ENCODE peak calls at places on chromosomes 11 and 22, in four cellular contexts. Q is brain microvascular endothelial cell, K is HFF-Myc, G is MM.1S. P is an unnamed sample.

GRCh38 chr11:14029415-14029814 is 66.9 kb downstream of the SPON1 start:
- DNase-seq in Q (no peak), K (no peak), G (no peak), P (no peak)

GRCh38 chr11:100712618-100713017 is 25.5 kb downstream of the ARHGAP42 start:
- DNase-seq in K (no peak), G (no peak), Q (no peak), P (no peak)

GRCh38 chr11:74877132-74877531 is 71.8 kb downstream of the XRRA1 start:
- DNase-seq in G (no peak), Q (peak; percentile 37), K (no peak), P (no peak)

GRCh38 chr11:75273331-75273988 is 32.9 kb downstream of the TPBGL start:
- DNase-seq in Q (no peak), G (no peak), K (no peak), P (no peak)

GRCh38 chr11:101288392-101288791 is 158.8 kb upstream of the PGR start:
- DNase-seq in Q (no peak), G (no peak), K (no peak), P (no peak)

GRCh38 chr22:27786253-27786898 is 15.2 kb downstream of the MN1 start:
- DNase-seq in K (no peak), Q (no peak), G (no peak), P (no peak)

GRCh38 chr22:45976351-45977002 is 485 bp downstream of the WNT7B start:
- DNase-seq in Q (no peak), G (no peak), K (no peak), P (no peak)

GRCh38 chr22:29201722-29202230 is 3.9 kb upstream of the EMID1 start:
- DNase-seq in G (no peak), Q (no peak), K (no peak), P (peak; percentile 43)

GRCh38 chr22:46142548-46143490 is 7.5 kb upstream of the PPARA start:
- DNase-seq in K (no peak), G (no peak), Q (no peak), P (no peak)

GRCh38 chr11:68402355-68403031 is 58.1 kb upstream of the PPP6R3 start:
- DNase-seq in G (no peak), Q (no peak), K (no peak), P (no peak)

GRCh38 chr11:134521001-134521400 is 109.0 kb upstream of the B3GAT1 start:
- DNase-seq in G (no peak), K (no peak), Q (no peak), P (no peak)

GRCh38 chr11:67276821-67277230 is 10.6 kb downstream of the GRK2 start:
- DNase-seq in Q (no peak), G (peak; percentile 57), K (no peak), P (peak; percentile 58)

GRCh38 chr11:2512431-2513407 is 67.9 kb downstream of the KCNQ1 start:
- DNase-seq in G (no peak), K (no peak), Q (no peak), P (no peak)

GRCh38 chr11:10573556-10573955 is 5.1 kb upstream of the LYVE1 start:
- DNase-seq in Q (no peak), G (no peak), K (no peak), P (no peak)

GRCh38 chr11:3995949-3996554 is 98.5 kb upstream of the RRM1 start:
- DNase-seq in K (no peak), Q (peak; percentile 50), G (no peak), P (no peak)

GRCh38 chr22:45308624-45309421 is 911 bp upstream of the FAM118A start:
- DNase-seq in G (no peak), Q (no peak), K (no peak), P (no peak)

GRCh38 chr11:70526116-70527045 is 128.1 kb downstream of the CTTN start:
- DNase-seq in G (no peak), K (no peak), Q (no peak), P (no peak)

GRCh38 chr11:104534268-104534667 is 364.0 kb downstream of the CASP12 start:
- DNase-seq in K (peak; percentile 19), G (no peak), Q (peak; percentile 79), P (no peak)

GRCh38 chr11:13338437-13339069 is 61.0 kb downstream of the BMAL1 start:
- DNase-seq in Q (peak; percentile 51), K (no peak), G (peak; percentile 21), P (no peak)

GRCh38 chr22:19329454-19329853 is 37.9 kb upstream of the CLTCL1 start:
- DNase-seq in Q (no peak), K (no peak), G (no peak), P (no peak)

GRCh38 chr11:22884268-22884667 is 24.0 kb upstream of the CCDC179 start:
- DNase-seq in G (no peak), K (no peak), Q (no peak), P (no peak)

GRCh38 chr11:106421673-106422292 is 344.3 kb downstream of the AASDHPPT start:
- DNase-seq in G (no peak), Q (no peak), K (no peak), P (no peak)

GRCh38 chr22:19147193-19147780 is 2.8 kb downstream of the GSC2 start:
- DNase-seq in Q (no peak), K (no peak), G (no peak), P (no peak)

GRCh38 chr22:42473484-42474193 is 41.4 kb upstream of the NFAM1 start:
- DNase-seq in G (peak; percentile 44), K (peak; percentile 39), Q (peak; percentile 62), P (peak; percentile 48)

GRCh38 chr22:30872282-30873041 is 96.1 kb downstream of the MORC2 start:
- DNase-seq in K (no peak), G (no peak), Q (no peak), P (no peak)

GRCh38 chr11:105456950-105457349 is 152.9 kb upstream of the GRIA4 start:
- DNase-seq in G (no peak), K (no peak), Q (no peak), P (no peak)

GRCh38 chr22:46551321-46551720 is 13.9 kb upstream of the CELSR1 start:
- DNase-seq in G (no peak), Q (no peak), K (no peak), P (no peak)

GRCh38 chr11:116171271-116172140 is 601.3 kb downstream of the BUD13 start:
- DNase-seq in G (no peak), Q (no peak), K (no peak), P (no peak)

GRCh38 chr11:75133976-75134375 is 16.9 kb upstream of the SLCO2B1 start:
- DNase-seq in K (no peak), Q (no peak), G (no peak), P (no peak)

GRCh38 chr22:27801197-27801615 is 350 bp downstream of the MN1 start:
- DNase-seq in G (no peak), K (no peak), Q (no peak), P (peak; percentile 62)

GRCh38 chr11:81963018-81963417 is 770.6 kb downstream of the FAM181B start:
- DNase-seq in Q (no peak), G (peak; percentile 15), K (no peak), P (no peak)
- TF ChIP-seq CTCF in Q (peak; percentile 18), G (peak; percentile 57), K (no peak), P (no peak)

DNA sequence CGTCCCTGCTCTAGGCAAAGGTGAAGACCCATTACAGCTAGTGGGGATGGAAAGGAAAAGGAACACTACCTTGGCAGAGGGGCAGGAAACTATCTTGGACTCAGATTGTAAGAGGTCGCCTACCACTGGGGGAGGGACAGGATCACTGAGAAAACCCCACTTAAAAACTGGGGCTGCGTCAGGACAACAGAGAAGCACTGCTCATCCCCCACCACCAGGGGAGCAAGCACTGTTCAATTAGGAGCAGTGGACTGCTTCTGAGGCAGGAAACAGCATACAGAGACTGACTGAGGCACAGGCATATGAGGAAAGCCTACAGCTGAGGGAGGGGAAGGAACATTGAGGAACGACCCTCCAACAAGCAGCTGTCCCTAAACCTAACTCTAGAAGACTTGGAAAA is 20.8 kb upstream of the DLAT start:
- DNase-seq in K (no peak), Q (peak; percentile 4), G (no peak), P (peak; percentile 68)
- TF ChIP-seq CTCF in K (peak; percentile 52), Q (peak; percentile 67), G (peak; percentile 34), P (peak; percentile 61)

GRCh38 chr11:86453290-86454030 is 78.8 kb downstream of the CCDC81 start:
- DNase-seq in K (no peak), G (no peak), Q (no peak), P (no peak)
- TF ChIP-seq CTCF in K (peak; percentile 12), G (peak; percentile 31), Q (peak; percentile 26), P (no peak)

GRCh38 chr11:123483058-123483457 is 53.0 kb downstream of the GRAMD1B start:
- DNase-seq in K (no peak), Q (peak; percentile 3), G (no peak), P (no peak)
- TF ChIP-seq CTCF in K (no peak), Q (no peak), G (no peak), P (no peak)

GRCh38 chr11:44787070-44787469 is 60.3 kb downstream of the TSPAN18 start:
- DNase-seq in Q (no peak), K (no peak), G (no peak), P (no peak)

GRCh38 chr11:44787981-44788380 is 61.2 kb downstream of the TSPAN18 start:
- DNase-seq in Q (no peak), G (no peak), K (no peak), P (no peak)

GRCh38 chr11:44784784-44785183 is 58.0 kb downstream of the TSPAN18 start:
- DNase-seq in G (no peak), Q (no peak), K (no peak), P (no peak)

GRCh38 chr11:44784438-44784760 is 57.6 kb downstream of the TSPAN18 start:
- DNase-seq in K (no peak), G (no peak), Q (no peak), P (no peak)

DNA sequence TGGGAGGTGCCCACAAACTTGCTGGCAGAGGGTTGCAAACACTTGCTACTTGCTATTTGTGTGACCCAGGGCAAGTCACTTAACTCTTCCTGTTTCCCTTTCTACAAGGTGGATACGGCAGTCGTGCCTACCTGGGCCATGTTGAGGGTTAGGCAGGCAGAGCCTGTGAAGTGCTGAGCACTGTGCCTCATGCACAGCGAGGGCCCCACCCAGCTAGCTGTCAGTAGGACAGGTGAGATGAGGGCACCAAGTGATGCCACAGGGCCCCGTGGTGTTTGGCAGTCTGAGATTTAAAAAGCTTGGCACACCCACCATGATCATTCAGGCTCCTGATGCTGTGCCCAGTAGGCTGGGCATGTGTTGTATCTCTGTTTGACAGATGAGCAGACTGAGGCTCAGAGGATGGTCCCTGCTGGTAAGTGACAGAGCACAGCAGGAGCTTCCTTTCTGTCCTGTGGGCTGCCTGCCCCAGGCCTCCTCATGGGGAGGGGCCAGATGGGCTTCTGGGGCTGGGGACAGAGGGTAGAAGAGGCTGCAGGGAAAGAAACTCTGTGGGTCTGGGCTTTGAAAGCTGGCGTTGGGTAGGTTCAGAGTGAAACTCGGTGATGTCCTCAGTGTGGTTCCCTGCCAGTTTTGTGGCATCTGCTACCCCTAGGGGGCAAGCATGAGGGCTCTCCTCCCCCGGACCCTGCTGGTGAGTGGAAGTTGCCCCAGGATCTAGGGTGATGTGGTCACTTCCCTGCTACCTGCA is 59.3 kb downstream of the TSPAN18 start:
- DNase-seq in G (no peak), K (no peak), Q (no peak), P (no peak)
- TF ChIP-seq CTCF in G (no peak), K (peak; percentile 29), Q (no peak), P (no peak)

GRCh38 chr11:128390246-128390645 is 197.1 kb downstream of the ETS1 start:
- DNase-seq in K (no peak), Q (no peak), G (no peak), P (no peak)

GRCh38 chr11:128392259-128392658 is 195.1 kb downstream of the ETS1 start:
- DNase-seq in Q (no peak), G (peak; percentile 27), K (no peak), P (no peak)

GRCh38 chr11:128388182-128388815 is 199.1 kb downstream of the ETS1 start:
- DNase-seq in G (no peak), Q (no peak), K (no peak), P (no peak)

GRCh38 chr11:128391809-128392208 is 195.5 kb downstream of the ETS1 start:
- DNase-seq in G (no peak), K (no peak), Q (no peak), P (no peak)

GRCh38 chr11:128389461-128389976 is 197.8 kb downstream of the ETS1 start:
- DNase-seq in K (no peak), Q (no peak), G (no peak), P (no peak)
- TF ChIP-seq CTCF in K (no peak), Q (no peak), G (no peak), P (no peak)